ENCODE peak calls at places on chromosomes 16 and 17, in ten cellular contexts. L is HFF-Myc; D is GM19239; S is HFFc6; X is psoas muscle; R is fibroblast of lung; K is RWPE1; M is activated effector memory CD4-positive, alpha-beta T cell treated with anti-CD3 and anti-CD28 coated beads, Interleukin-2, amount 50 U/mL, for 16 hours; F is activated CD4-positive, alpha-beta T cell treated with anti-CD3 and anti-CD28 coated beads for 48 hours; Z is adrenal gland. Q is an unnamed sample.

GRCh38 chr16:21708533-21709115 is 44.9 kb downstream of the OTOA start:
- DNase-seq in L (peak), D (peak), S (peak), X (peak), R (peak), K (peak), M (peak), F (peak), Z (peak), Q (peak)

GRCh38 chr16:71628810-71629209 is 2.8 kb downstream of the MARVELD3 start:
- DNase-seq in L (no peak), D (no peak), S (no peak), X (no peak), R (peak), K (no peak), M (no peak), F (no peak), Z (no peak), Q (no peak)

GRCh38 chr17:66540131-66540781 is 237.8 kb downstream of the PRKCA start:
- DNase-seq in L (no peak), D (no peak), S (peak), X (no peak), R (peak), K (no peak), M (no peak), F (no peak), Z (no peak), Q (peak)

GRCh38 chr17:50199651-50200446 is 1.6 kb downstream of the COL1A1 start:
- DNase-seq in L (peak), D (peak), S (peak), X (peak), R (peak), K (peak), M (peak), F (peak), Z (peak), Q (peak)

GRCh38 chr17:21061971-21062526 is 19.2 kb upstream of the USP22 start:
- DNase-seq in L (no peak), D (no peak), S (no peak), X (no peak), R (no peak), K (no peak), M (no peak), F (no peak), Z (no peak), Q (no peak)

GRCh38 chr17:78624461-78625216 is 47.4 kb upstream of the DNAH17 start:
- DNase-seq in L (no peak), D (no peak), S (no peak), X (no peak), R (no peak), K (no peak), M (no peak), F (no peak), Z (no peak), Q (no peak)

GRCh38 chr17:82012482-82013295 is 10.0 kb downstream of the CENPX start:
- DNase-seq in L (no peak), D (no peak), S (peak), X (no peak), R (no peak), K (no peak), M (no peak), F (no peak), Z (no peak), Q (no peak)

GRCh38 chr16:56513972-56514371 is 5.9 kb downstream of the BBS2 start:
- DNase-seq in L (no peak), D (no peak), S (peak), X (no peak), R (peak), K (peak), M (peak), F (peak), Z (peak), Q (peak)

GRCh38 chr16:50868577-50868976 is 126.7 kb downstream of the CYLD start:
- DNase-seq in L (no peak), D (no peak), S (no peak), X (no peak), R (no peak), K (no peak), M (no peak), F (no peak), Z (no peak), Q (no peak)

GRCh38 chr17:752002-752619 is at the start of gene GEMIN4:
- DNase-seq in L (peak), D (peak), S (peak), X (peak), R (peak), K (peak), M (peak), F (peak), Z (peak), Q (peak)